ENCODE peak calls at places on chromosomes 13 and 19, in five cellular contexts. H is tibial artery, L is transverse colon, Q is Caco-2, K is lower lobe of right lung. U is an unnamed sample.
A peak's percentile ranks its signal among the peaks of the same experiment; 100 is the strongest.

GRCh38 chr19:39676004-39676403 is 20.3 kb downstream of the LGALS16 start:
- DNase-seq in H (no peak), L (no peak), Q (no peak), K (no peak), U (no peak)

GRCh38 chr19:32241957-32242710 is 103.3 kb upstream of the ZNF507 start:
- DNase-seq in H (no peak), L (no peak), Q (no peak), K (no peak), U (no peak)

GRCh38 chr13:44692173-44692713 is 116.1 kb upstream of the TSC22D1 start:
- DNase-seq in H (no peak), L (no peak), Q (peak; percentile 33), K (no peak), U (no peak)

GRCh38 chr19:6234527-6234926 is 45.2 kb downstream of the MLLT1 start:
- DNase-seq in H (no peak), L (no peak), Q (no peak), K (no peak), U (no peak)

GRCh38 chr13:50410921-50411712 is 395.9 kb downstream of the KCNRG start:
- DNase-seq in H (no peak), L (no peak), Q (peak; percentile 81), K (no peak), U (peak; percentile 56)

GRCh38 chr13:60398949-60399589 is 2.0 kb downstream of the TDRD3 start:
- DNase-seq in H (no peak), L (peak; percentile 20), Q (no peak), K (no peak), U (no peak)

GRCh38 chr13:109509154-109509905 is 277.1 kb downstream of the IRS2 start:
- DNase-seq in H (no peak), L (no peak), Q (peak; percentile 37), K (no peak), U (no peak)

GRCh38 chr19:5148794-5149190 is 179.9 kb downstream of the KDM4B start:
- DNase-seq in H (peak; percentile 60), L (no peak), Q (no peak), K (no peak), U (no peak)

GRCh38 chr13:30997697-30998547 is 65.5 kb downstream of the TEX26 start:
- DNase-seq in H (no peak), L (no peak), Q (no peak), K (no peak), U (no peak)

GRCh38 chr13:104416973-104417372 is 1350.8 kb upstream of the SLC10A2 start:
- DNase-seq in H (no peak), L (no peak), Q (no peak), K (no peak), U (no peak)

GRCh38 chr13:78410847-78411246 is 192.5 kb downstream of the POU4F1 start:
- DNase-seq in H (no peak), L (no peak), Q (no peak), K (no peak), U (no peak)

GRCh38 chr19:8935460-8935859 is 74.7 kb downstream of the MUC16 start:
- DNase-seq in H (no peak), L (no peak), Q (no peak), K (no peak), U (no peak)

GRCh38 chr19:4233282-4233853 is 4.0 kb downstream of the EBI3 start:
- DNase-seq in H (no peak), L (peak; percentile 57), Q (peak; percentile 74), K (peak; percentile 67), U (no peak)

GRCh38 chr19:45016388-45017314 is 15.4 kb downstream of the RELB start:
- DNase-seq in H (peak; percentile 73), L (peak; percentile 74), Q (peak; percentile 88), K (no peak), U (no peak)

GRCh38 chr13:34347784-34348573 is 530.0 kb downstream of the RFC3 start:
- DNase-seq in H (no peak), L (peak; percentile 21), Q (peak; percentile 41), K (no peak), U (peak; percentile 38)

GRCh38 chr13:50598338-50598737 is 245.2 kb downstream of the DLEU7 start:
- DNase-seq in H (no peak), L (no peak), Q (no peak), K (no peak), U (peak; percentile 16)

GRCh38 chr19:40499320-40499719 is 32.5 kb downstream of the SPTBN4 start:
- DNase-seq in H (no peak), L (no peak), Q (no peak), K (no peak), U (no peak)

GRCh38 chr19:45790942-45791341 is 1.7 kb downstream of the DMWD start:
- DNase-seq in H (no peak), L (peak; percentile 28), Q (no peak), K (no peak), U (no peak)

GRCh38 chr19:17340302-17340870 is 3.0 kb downstream of the GTPBP3 start:
- DNase-seq in H (no peak), L (peak; percentile 88), Q (no peak), K (no peak), U (no peak)

GRCh38 chr13:110902370-110902769 is 12.5 kb downstream of the ANKRD10 start:
- DNase-seq in H (no peak), L (no peak), Q (no peak), K (no peak), U (no peak)

GRCh38 chr13:30156270-30156669 is 151.1 kb downstream of the KATNAL1 start:
- DNase-seq in H (no peak), L (no peak), Q (no peak), K (no peak), U (no peak)

GRCh38 chr13:91329736-91330135 is 17.8 kb upstream of the MIR17HG start:
- DNase-seq in H (no peak), L (no peak), Q (no peak), K (no peak), U (no peak)

GRCh38 chr19:19053508-19054314 is 10.1 kb upstream of the SLC25A42 start:
- DNase-seq in H (no peak), L (peak; percentile 77), Q (peak; percentile 69), K (peak; percentile 76), U (no peak)

GRCh38 chr19:2487780-2488330 is 11.9 kb downstream of the GADD45B start:
- DNase-seq in H (peak; percentile 76), L (no peak), Q (no peak), K (no peak), U (no peak)

GRCh38 chr13:32390048-32390447 is 37.9 kb downstream of the N4BP2L1 start:
- DNase-seq in H (no peak), L (no peak), Q (no peak), K (no peak), U (no peak)

GRCh38 chr13:67515895-67516294 is 285.8 kb upstream of the PCDH9 start:
- DNase-seq in H (no peak), L (no peak), Q (no peak), K (no peak), U (peak; percentile 7)

GRCh38 chr19:6587093-6587820 is 3.7 kb downstream of the CD70 start:
- DNase-seq in H (no peak), L (no peak), Q (peak; percentile 20), K (no peak), U (no peak)

GRCh38 chr13:36858285-36858684 is 39.3 kb downstream of the RFXAP start:
- DNase-seq in H (no peak), L (no peak), Q (peak; percentile 63), K (no peak), U (no peak)

GRCh38 chr19:19463348-19464117 is 51.8 kb downstream of the TSSK6 start:
- DNase-seq in H (no peak), L (no peak), Q (no peak), K (peak; percentile 48), U (no peak)

DNA sequence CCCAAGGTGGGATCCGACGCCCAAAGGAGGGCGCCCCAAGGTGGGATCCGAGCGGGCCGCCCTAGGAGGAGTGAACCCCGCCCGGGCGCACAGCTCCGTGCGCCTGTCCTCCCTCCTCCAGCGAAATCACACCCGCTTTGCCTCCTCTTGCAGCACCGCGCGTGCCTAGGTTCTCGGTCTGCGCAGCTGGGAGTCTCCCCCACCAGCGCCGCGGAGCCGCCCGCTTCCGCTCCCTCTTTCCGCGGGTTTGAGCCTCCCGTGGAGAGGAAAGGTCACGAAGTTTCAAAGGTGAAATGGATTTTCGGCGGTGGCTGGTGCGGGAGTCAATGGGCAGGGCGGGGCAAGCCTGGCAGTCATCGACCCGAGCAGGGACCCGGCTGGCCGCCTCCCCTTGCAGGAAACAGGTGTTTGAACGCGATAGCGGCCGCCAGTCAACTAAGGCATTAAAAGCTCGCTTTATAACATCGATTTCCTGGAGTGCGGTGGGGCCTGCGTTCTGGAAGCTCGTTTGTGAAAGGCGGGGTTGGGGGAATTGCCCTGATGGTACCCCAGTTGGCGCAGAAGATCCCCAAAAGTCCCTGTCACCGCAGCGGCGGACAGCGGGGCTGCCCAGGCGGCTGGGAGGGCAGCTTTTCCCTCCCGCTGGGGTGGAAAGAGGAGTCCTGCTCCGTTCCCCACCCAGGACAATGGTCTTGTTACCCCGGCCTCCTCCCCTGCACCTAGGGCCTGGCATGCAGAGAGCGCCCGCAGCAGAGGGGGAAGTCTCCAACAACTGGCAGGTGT is 9.0 kb upstream of the SOX1 start:
- DNase-seq in H (no peak), L (no peak), Q (no peak), K (no peak), U (no peak)
- H3K4me3 ChIP-seq in H (no peak overlapping the region), L (no peak overlapping the region), Q (no peak overlapping the region), K (no peak overlapping the region), U (no peak overlapping the region)

GRCh38 chr13:54591540-54591939 is 1562.9 kb downstream of the OLFM4 start:
- DNase-seq in H (no peak), L (no peak), Q (no peak), K (no peak), U (no peak)
- TF ChIP-seq CTCF in H (no peak), L (no peak), Q (no peak), K (no peak), U (no peak)

GRCh38 chr13:95614641-95615245 is 29.8 kb downstream of the DZIP1 start:
- DNase-seq in H (no peak), L (no peak), Q (no peak), K (no peak), U (no peak)
- H3K36me3 ChIP-seq in H (peaks cover 50% of the 10 kb centered on the region), L (no peaks in the 10 kb centered on the region), Q (no peaks in the 10 kb centered on the region), K (peaks cover under 1% of the 10 kb centered on the region), U (peaks cover 4% of the 10 kb centered on the region)

GRCh38 chr13:80196756-80197155 is 144.2 kb downstream of the SPRY2 start:
- DNase-seq in H (no peak), L (no peak), Q (no peak), K (no peak), U (no peak)

GRCh38 chr13:80204642-80205041 is 136.3 kb downstream of the SPRY2 start:
- DNase-seq in H (no peak), L (no peak), Q (no peak), K (no peak), U (no peak)

GRCh38 chr13:80199585-80200292 is 141.2 kb downstream of the SPRY2 start:
- DNase-seq in H (no peak), L (no peak), Q (no peak), K (no peak), U (no peak)

GRCh38 chr13:80199067-80199466 is 141.9 kb downstream of the SPRY2 start:
- DNase-seq in H (no peak), L (no peak), Q (no peak), K (no peak), U (no peak)

GRCh38 chr13:80201686-80202085 is 139.2 kb downstream of the SPRY2 start:
- DNase-seq in H (no peak), L (no peak), Q (no peak), K (no peak), U (no peak)
- H3K4me3 ChIP-seq in H (no peak overlapping the region), L (no peak overlapping the region), Q (no peak overlapping the region), K (no peak overlapping the region), U (no peak overlapping the region)

GRCh38 chr19:15297416-15298224 is 34.7 kb downstream of the BRD4 start:
- DNase-seq in H (no peak), L (peak; percentile 43), Q (peak; percentile 93), K (no peak), U (no peak)
- TF ChIP-seq CTCF in H (no peak), L (no peak), Q (peak; percentile 27), K (no peak), U (peak; percentile 30)